ENCODE peak calls at places on chromosomes 5 and 9, in ten cellular contexts. One of them, this sample, is unnamed.

GRCh38 chr9:122145462-122145861 is 14.1 kb downstream of the NDUFA8 start:
- DNase-seq in tibial nerve: no peak
- DNase-seq in RWPE1: no peak
- DNase-seq in osteoblast: no peak
- DNase-seq in left lung: no peak
- DNase-seq in Caco-2: no peak
- DNase-seq in H9: no peak
- DNase-seq in A549: no peak
- DNase-seq in fibroblast of the aortic adventitia: no peak
- DNase-seq in kidney: no peak
- DNase-seq in this sample: no peak

GRCh38 chr9:38018964-38019602 is 49.9 kb downstream of the SHB start:
- DNase-seq in tibial nerve: no peak
- DNase-seq in RWPE1: no peak
- DNase-seq in osteoblast: peak
- DNase-seq in left lung: peak
- DNase-seq in Caco-2: peak
- DNase-seq in H9: no peak
- DNase-seq in A549: peak
- DNase-seq in fibroblast of the aortic adventitia: peak
- DNase-seq in kidney: no peak
- DNase-seq in this sample: peak

GRCh38 chr5:153711755-153712154 is 221.3 kb downstream of the GRIA1 start:
- DNase-seq in tibial nerve: no peak
- DNase-seq in RWPE1: peak
- DNase-seq in osteoblast: peak
- DNase-seq in left lung: no peak
- DNase-seq in Caco-2: no peak
- DNase-seq in H9: no peak
- DNase-seq in A549: no peak
- DNase-seq in fibroblast of the aortic adventitia: peak
- DNase-seq in kidney: no peak
- DNase-seq in this sample: no peak

GRCh38 chr5:92409131-92409530 is 1026.0 kb upstream of the ARRDC3 start:
- DNase-seq in tibial nerve: no peak
- DNase-seq in RWPE1: no peak
- DNase-seq in osteoblast: no peak
- DNase-seq in left lung: no peak
- DNase-seq in Caco-2: no peak
- DNase-seq in H9: no peak
- DNase-seq in A549: no peak
- DNase-seq in fibroblast of the aortic adventitia: peak
- DNase-seq in kidney: no peak
- DNase-seq in this sample: peak

GRCh38 chr5:90997082-90997481 is 386.0 kb downstream of the ARRDC3 start:
- DNase-seq in tibial nerve: no peak
- DNase-seq in RWPE1: no peak
- DNase-seq in osteoblast: no peak
- DNase-seq in left lung: no peak
- DNase-seq in Caco-2: no peak
- DNase-seq in H9: no peak
- DNase-seq in A549: no peak
- DNase-seq in fibroblast of the aortic adventitia: no peak
- DNase-seq in kidney: no peak
- DNase-seq in this sample: no peak

GRCh38 chr5:112738180-112738560 is 485 bp downstream of the APC start:
- DNase-seq in tibial nerve: no peak
- DNase-seq in RWPE1: peak
- DNase-seq in osteoblast: no peak
- DNase-seq in left lung: no peak
- DNase-seq in Caco-2: no peak
- DNase-seq in H9: no peak
- DNase-seq in A549: no peak
- DNase-seq in fibroblast of the aortic adventitia: peak
- DNase-seq in kidney: no peak
- DNase-seq in this sample: no peak

GRCh38 chr5:151141535-151141934 is 16.0 kb downstream of the ANXA6 start:
- DNase-seq in tibial nerve: no peak
- DNase-seq in RWPE1: no peak
- DNase-seq in osteoblast: no peak
- DNase-seq in left lung: no peak
- DNase-seq in Caco-2: no peak
- DNase-seq in H9: peak
- DNase-seq in A549: no peak
- DNase-seq in fibroblast of the aortic adventitia: peak
- DNase-seq in kidney: no peak
- DNase-seq in this sample: no peak

GRCh38 chr5:138402640-138403039 is 36.2 kb upstream of the REEP2 start:
- DNase-seq in tibial nerve: no peak
- DNase-seq in RWPE1: no peak
- DNase-seq in osteoblast: no peak
- DNase-seq in left lung: no peak
- DNase-seq in Caco-2: no peak
- DNase-seq in H9: no peak
- DNase-seq in A549: no peak
- DNase-seq in fibroblast of the aortic adventitia: no peak
- DNase-seq in kidney: no peak
- DNase-seq in this sample: no peak

GRCh38 chr5:73792687-73793320 is 166.8 kb downstream of the ARHGEF28 start:
- DNase-seq in tibial nerve: peak
- DNase-seq in RWPE1: peak
- DNase-seq in osteoblast: peak
- DNase-seq in left lung: peak
- DNase-seq in Caco-2: peak
- DNase-seq in H9: peak
- DNase-seq in A549: peak
- DNase-seq in fibroblast of the aortic adventitia: peak
- DNase-seq in kidney: peak
- DNase-seq in this sample: peak

GRCh38 chr5:44646016-44646415 is 162.7 kb upstream of the MRPS30 start:
- DNase-seq in tibial nerve: no peak
- DNase-seq in RWPE1: no peak
- DNase-seq in osteoblast: no peak
- DNase-seq in left lung: no peak
- DNase-seq in Caco-2: no peak
- DNase-seq in H9: no peak
- DNase-seq in A549: no peak
- DNase-seq in fibroblast of the aortic adventitia: no peak
- DNase-seq in kidney: no peak
- DNase-seq in this sample: no peak

GRCh38 chr9:79279356-79279755 is 292.4 kb upstream of the TLE4 start:
- DNase-seq in tibial nerve: no peak
- DNase-seq in RWPE1: no peak
- DNase-seq in osteoblast: no peak
- DNase-seq in left lung: no peak
- DNase-seq in Caco-2: no peak
- DNase-seq in H9: no peak
- DNase-seq in A549: no peak
- DNase-seq in fibroblast of the aortic adventitia: no peak
- DNase-seq in kidney: no peak
- DNase-seq in this sample: no peak

GRCh38 chr5:76426391-76426802 is 23.3 kb downstream of the IQGAP2 start:
- DNase-seq in tibial nerve: no peak
- DNase-seq in RWPE1: no peak
- DNase-seq in osteoblast: no peak
- DNase-seq in left lung: no peak
- DNase-seq in Caco-2: no peak
- DNase-seq in H9: peak
- DNase-seq in A549: no peak
- DNase-seq in fibroblast of the aortic adventitia: no peak
- DNase-seq in kidney: no peak
- DNase-seq in this sample: no peak

GRCh38 chr5:41843456-41844112 is 26.6 kb downstream of the OXCT1 start:
- DNase-seq in tibial nerve: no peak
- DNase-seq in RWPE1: peak
- DNase-seq in osteoblast: no peak
- DNase-seq in left lung: no peak
- DNase-seq in Caco-2: peak
- DNase-seq in H9: no peak
- DNase-seq in A549: peak
- DNase-seq in fibroblast of the aortic adventitia: peak
- DNase-seq in kidney: no peak
- DNase-seq in this sample: peak

GRCh38 chr5:138824924-138825863 is 49.9 kb downstream of the LRRTM2 start:
- DNase-seq in tibial nerve: no peak
- DNase-seq in RWPE1: peak
- DNase-seq in osteoblast: peak
- DNase-seq in left lung: no peak
- DNase-seq in Caco-2: no peak
- DNase-seq in H9: no peak
- DNase-seq in A549: peak
- DNase-seq in fibroblast of the aortic adventitia: peak
- DNase-seq in kidney: no peak
- DNase-seq in this sample: peak

GRCh38 chr5:40236001-40236400 is 443.7 kb upstream of the PTGER4 start:
- DNase-seq in tibial nerve: no peak
- DNase-seq in RWPE1: no peak
- DNase-seq in osteoblast: no peak
- DNase-seq in left lung: no peak
- DNase-seq in Caco-2: no peak
- DNase-seq in H9: no peak
- DNase-seq in A549: no peak
- DNase-seq in fibroblast of the aortic adventitia: no peak
- DNase-seq in kidney: no peak
- DNase-seq in this sample: no peak

GRCh38 chr9:93965830-93966577 is 10.8 kb upstream of the BARX1 start:
- DNase-seq in tibial nerve: no peak
- DNase-seq in RWPE1: no peak
- DNase-seq in osteoblast: peak
- DNase-seq in left lung: no peak
- DNase-seq in Caco-2: no peak
- DNase-seq in H9: peak
- DNase-seq in A549: no peak
- DNase-seq in fibroblast of the aortic adventitia: no peak
- DNase-seq in kidney: no peak
- DNase-seq in this sample: peak
- TF ChIP-seq CTCF in tibial nerve: no peak
- TF ChIP-seq CTCF in RWPE1: peak
- TF ChIP-seq CTCF in osteoblast: no peak
- TF ChIP-seq CTCF in left lung: no peak
- TF ChIP-seq CTCF in Caco-2: no peak
- TF ChIP-seq CTCF in H9: peak
- TF ChIP-seq CTCF in A549: no peak
- TF ChIP-seq CTCF in fibroblast of the aortic adventitia: no peak
- TF ChIP-seq CTCF in kidney: no peak
- TF ChIP-seq CTCF in this sample: peak

DNA sequence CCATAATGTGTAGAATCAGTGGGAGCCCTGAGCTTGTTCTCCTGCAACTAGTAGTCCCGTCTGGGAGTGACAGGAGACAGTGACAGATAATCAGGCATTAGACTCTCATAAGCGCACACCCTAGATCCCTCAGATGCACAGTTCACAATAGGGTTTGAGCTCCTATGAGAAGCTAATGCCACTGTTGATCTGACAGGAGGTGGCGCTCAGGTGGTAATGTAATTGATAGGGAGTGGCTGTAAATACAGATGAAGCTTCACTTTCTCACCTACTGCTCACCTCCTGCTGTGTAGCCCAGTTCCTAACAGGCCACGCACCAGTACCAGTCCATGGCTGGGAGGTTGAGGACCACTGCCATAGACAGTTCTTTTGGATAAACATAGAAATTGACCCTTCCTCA is 188.7 kb downstream of the ROR2 start:
- DNase-seq in tibial nerve: no peak
- DNase-seq in RWPE1: no peak
- DNase-seq in osteoblast: no peak
- DNase-seq in left lung: no peak
- DNase-seq in Caco-2: no peak
- DNase-seq in H9: no peak
- DNase-seq in A549: no peak
- DNase-seq in fibroblast of the aortic adventitia: no peak
- DNase-seq in kidney: no peak
- DNase-seq in this sample: no peak
- TF ChIP-seq CTCF in tibial nerve: no peak
- TF ChIP-seq CTCF in RWPE1: no peak
- TF ChIP-seq CTCF in osteoblast: no peak
- TF ChIP-seq CTCF in left lung: no peak
- TF ChIP-seq CTCF in Caco-2: no peak
- TF ChIP-seq CTCF in H9: peak
- TF ChIP-seq CTCF in A549: no peak
- TF ChIP-seq CTCF in fibroblast of the aortic adventitia: no peak
- TF ChIP-seq CTCF in kidney: no peak
- TF ChIP-seq CTCF in this sample: no peak

GRCh38 chr5:95252801-95253200 is 32.1 kb downstream of the MCTP1 start:
- DNase-seq in tibial nerve: no peak
- DNase-seq in RWPE1: no peak
- DNase-seq in osteoblast: no peak
- DNase-seq in left lung: no peak
- DNase-seq in Caco-2: no peak
- DNase-seq in H9: no peak
- DNase-seq in A549: no peak
- DNase-seq in fibroblast of the aortic adventitia: no peak
- DNase-seq in kidney: no peak
- DNase-seq in this sample: no peak

GRCh38 chr5:95251185-95251584 is 33.7 kb downstream of the MCTP1 start:
- DNase-seq in tibial nerve: no peak
- DNase-seq in RWPE1: no peak
- DNase-seq in osteoblast: no peak
- DNase-seq in left lung: no peak
- DNase-seq in Caco-2: no peak
- DNase-seq in H9: no peak
- DNase-seq in A549: no peak
- DNase-seq in fibroblast of the aortic adventitia: no peak
- DNase-seq in kidney: no peak
- DNase-seq in this sample: no peak
- TF ChIP-seq CTCF in tibial nerve: no peak
- TF ChIP-seq CTCF in RWPE1: no peak
- TF ChIP-seq CTCF in osteoblast: no peak
- TF ChIP-seq CTCF in left lung: no peak
- TF ChIP-seq CTCF in Caco-2: no peak
- TF ChIP-seq CTCF in H9: no peak
- TF ChIP-seq CTCF in A549: no peak
- TF ChIP-seq CTCF in fibroblast of the aortic adventitia: no peak
- TF ChIP-seq CTCF in kidney: no peak
- TF ChIP-seq CTCF in this sample: no peak

DNA sequence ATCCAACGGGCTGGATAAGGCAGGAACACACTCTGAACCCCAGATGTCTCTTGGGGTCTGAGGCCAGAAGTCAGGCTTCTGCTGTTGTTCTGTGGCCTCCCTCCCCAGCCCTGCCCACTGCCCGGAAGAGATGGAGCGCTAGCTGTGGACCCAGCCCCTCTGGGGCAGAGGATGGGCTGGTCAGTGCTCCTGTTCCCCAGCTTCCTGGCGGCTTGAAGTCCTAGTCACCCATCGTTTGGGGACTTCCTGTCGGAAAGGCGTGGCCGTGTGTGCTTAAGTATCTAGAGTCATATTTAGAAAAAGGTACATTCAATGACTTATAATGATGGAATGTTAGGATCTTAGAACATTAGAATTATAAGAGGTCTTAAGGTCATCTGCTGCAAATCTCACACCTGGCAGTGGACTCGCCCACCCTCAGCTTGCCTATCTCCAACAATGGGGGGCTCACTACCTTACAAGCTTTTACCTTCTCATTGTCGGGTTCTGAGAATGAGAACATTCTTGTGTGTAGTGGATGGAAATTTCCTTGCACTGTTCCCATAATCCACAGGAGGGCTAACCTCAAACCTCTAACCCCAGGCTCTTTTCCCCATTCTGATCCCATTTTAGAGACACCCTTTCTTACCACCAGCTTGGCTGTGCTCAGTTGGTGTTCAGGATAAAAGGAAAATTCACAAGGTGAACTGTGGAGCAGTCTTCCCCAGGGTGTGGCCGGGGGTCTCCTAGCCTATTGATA is 13.4 kb upstream of the AIF1L start:
- DNase-seq in tibial nerve: no peak
- DNase-seq in RWPE1: peak
- DNase-seq in osteoblast: no peak
- DNase-seq in left lung: no peak
- DNase-seq in Caco-2: no peak
- DNase-seq in H9: no peak
- DNase-seq in A549: peak
- DNase-seq in fibroblast of the aortic adventitia: no peak
- DNase-seq in kidney: no peak
- DNase-seq in this sample: no peak
- TF ChIP-seq CTCF in tibial nerve: no peak
- TF ChIP-seq CTCF in RWPE1: no peak
- TF ChIP-seq CTCF in osteoblast: no peak
- TF ChIP-seq CTCF in left lung: no peak
- TF ChIP-seq CTCF in Caco-2: peak
- TF ChIP-seq CTCF in H9: no peak
- TF ChIP-seq CTCF in A549: no peak
- TF ChIP-seq CTCF in fibroblast of the aortic adventitia: no peak
- TF ChIP-seq CTCF in kidney: no peak
- TF ChIP-seq CTCF in this sample: no peak